ENCODE peak calls at places on chromosomes 6 and 20, in five cellular contexts. One of them, this sample, is unnamed.

GRCh38 chr6:111447051-111447450 is 36.0 kb downstream of the REV3L start:
- DNase-seq in GM12891: no peak
- DNase-seq in activated CD4-positive, alpha-beta T cell treated with anti-CD3 and anti-CD28 coated beads, Interleukin-2, amount 10 ng/mL, durations not matched to agents 7 days and 5 days: no peak
- DNase-seq in nucleus accumbens: no peak
- DNase-seq in hepatocyte: no peak
- DNase-seq in this sample: no peak

GRCh38 chr6:109184638-109185037 is 89.3 kb downstream of the CEP57L1 start:
- DNase-seq in nucleus accumbens: no peak
- DNase-seq in activated CD4-positive, alpha-beta T cell treated with anti-CD3 and anti-CD28 coated beads, Interleukin-2, amount 10 ng/mL, durations not matched to agents 7 days and 5 days: no peak
- DNase-seq in GM12891: no peak
- DNase-seq in hepatocyte: no peak
- DNase-seq in this sample: no peak

GRCh38 chr6:41021832-41022231 is 17.2 kb downstream of the UNC5CL start:
- DNase-seq in hepatocyte: peak
- DNase-seq in activated CD4-positive, alpha-beta T cell treated with anti-CD3 and anti-CD28 coated beads, Interleukin-2, amount 10 ng/mL, durations not matched to agents 7 days and 5 days: no peak
- DNase-seq in GM12891: no peak
- DNase-seq in nucleus accumbens: no peak
- DNase-seq in this sample: no peak

GRCh38 chr6:127484207-127484858 is 25.1 kb upstream of the KIAA0408 start:
- DNase-seq in GM12891: peak
- DNase-seq in nucleus accumbens: no peak
- DNase-seq in hepatocyte: no peak
- DNase-seq in activated CD4-positive, alpha-beta T cell treated with anti-CD3 and anti-CD28 coated beads, Interleukin-2, amount 10 ng/mL, durations not matched to agents 7 days and 5 days: peak
- DNase-seq in this sample: peak

GRCh38 chr6:13318821-13319220 is 9.5 kb downstream of the TBC1D7 start:
- DNase-seq in nucleus accumbens: no peak
- DNase-seq in hepatocyte: no peak
- DNase-seq in GM12891: no peak
- DNase-seq in activated CD4-positive, alpha-beta T cell treated with anti-CD3 and anti-CD28 coated beads, Interleukin-2, amount 10 ng/mL, durations not matched to agents 7 days and 5 days: no peak
- DNase-seq in this sample: no peak

GRCh38 chr6:6826961-6827360 is 238.4 kb downstream of the LY86 start:
- DNase-seq in activated CD4-positive, alpha-beta T cell treated with anti-CD3 and anti-CD28 coated beads, Interleukin-2, amount 10 ng/mL, durations not matched to agents 7 days and 5 days: no peak
- DNase-seq in hepatocyte: no peak
- DNase-seq in GM12891: no peak
- DNase-seq in nucleus accumbens: no peak
- DNase-seq in this sample: no peak

GRCh38 chr6:119350202-119351004 is 842 bp upstream of the MAN1A1 start:
- DNase-seq in hepatocyte: peak
- DNase-seq in GM12891: no peak
- DNase-seq in activated CD4-positive, alpha-beta T cell treated with anti-CD3 and anti-CD28 coated beads, Interleukin-2, amount 10 ng/mL, durations not matched to agents 7 days and 5 days: peak
- DNase-seq in nucleus accumbens: no peak
- DNase-seq in this sample: peak

GRCh38 chr20:34083137-34083536 is 28.9 kb downstream of the EIF2S2 start:
- DNase-seq in hepatocyte: peak
- DNase-seq in activated CD4-positive, alpha-beta T cell treated with anti-CD3 and anti-CD28 coated beads, Interleukin-2, amount 10 ng/mL, durations not matched to agents 7 days and 5 days: no peak
- DNase-seq in nucleus accumbens: no peak
- DNase-seq in GM12891: no peak
- DNase-seq in this sample: no peak

GRCh38 chr6:18119236-18119635 is 3.2 kb downstream of the NHLRC1 start:
- DNase-seq in activated CD4-positive, alpha-beta T cell treated with anti-CD3 and anti-CD28 coated beads, Interleukin-2, amount 10 ng/mL, durations not matched to agents 7 days and 5 days: no peak
- DNase-seq in hepatocyte: peak
- DNase-seq in GM12891: no peak
- DNase-seq in nucleus accumbens: no peak
- DNase-seq in this sample: no peak

GRCh38 chr20:37946946-37947345 is 44.0 kb downstream of the VSTM2L start:
- DNase-seq in GM12891: no peak
- DNase-seq in activated CD4-positive, alpha-beta T cell treated with anti-CD3 and anti-CD28 coated beads, Interleukin-2, amount 10 ng/mL, durations not matched to agents 7 days and 5 days: no peak
- DNase-seq in hepatocyte: no peak
- DNase-seq in nucleus accumbens: no peak
- DNase-seq in this sample: no peak

GRCh38 chr6:33745558-33745957 is 1.1 kb downstream of the IP6K3 start:
- DNase-seq in GM12891: no peak
- DNase-seq in nucleus accumbens: no peak
- DNase-seq in hepatocyte: peak
- DNase-seq in activated CD4-positive, alpha-beta T cell treated with anti-CD3 and anti-CD28 coated beads, Interleukin-2, amount 10 ng/mL, durations not matched to agents 7 days and 5 days: no peak
- DNase-seq in this sample: no peak

GRCh38 chr6:52317841-52318581 is 33.5 kb upstream of the MCM3 start:
- DNase-seq in nucleus accumbens: no peak
- DNase-seq in activated CD4-positive, alpha-beta T cell treated with anti-CD3 and anti-CD28 coated beads, Interleukin-2, amount 10 ng/mL, durations not matched to agents 7 days and 5 days: no peak
- DNase-seq in hepatocyte: peak
- DNase-seq in GM12891: peak
- DNase-seq in this sample: no peak

GRCh38 chr6:108168501-108168979 is 2.7 kb downstream of the NR2E1 start:
- DNase-seq in activated CD4-positive, alpha-beta T cell treated with anti-CD3 and anti-CD28 coated beads, Interleukin-2, amount 10 ng/mL, durations not matched to agents 7 days and 5 days: no peak
- DNase-seq in GM12891: no peak
- DNase-seq in hepatocyte: peak
- DNase-seq in nucleus accumbens: no peak
- DNase-seq in this sample: no peak

This sample was measured in GM12864.